ENCODE peak calls at places on chromosomes 13 and 19, in seven cellular contexts. One of them, this sample, is unnamed.

GRCh38 chr19:38657633-38658222 is 10.3 kb downstream of the ACTN4 start:
- DNase-seq in activated CD4-positive, alpha-beta T cell treated with anti-CD3 and anti-CD28 coated beads, Interleukin-2, amount 50 U/mL, for 48 hours: peak
- DNase-seq in iPS-NIHi11: no peak
- DNase-seq in GM03348: peak
- DNase-seq in upper lobe of right lung: no peak
- DNase-seq in NCI-H2081: no peak
- DNase-seq in ACHN: peak
- DNase-seq in this sample: no peak

GRCh38 chr13:108551674-108552073 is 77.7 kb upstream of the MYO16 start:
- DNase-seq in activated CD4-positive, alpha-beta T cell treated with anti-CD3 and anti-CD28 coated beads, Interleukin-2, amount 50 U/mL, for 48 hours: no peak
- DNase-seq in iPS-NIHi11: no peak
- DNase-seq in GM03348: no peak
- DNase-seq in upper lobe of right lung: no peak
- DNase-seq in NCI-H2081: no peak
- DNase-seq in ACHN: no peak
- DNase-seq in this sample: no peak

GRCh38 chr13:51618626-51619025 is 34.4 kb downstream of the WDFY2 start:
- DNase-seq in activated CD4-positive, alpha-beta T cell treated with anti-CD3 and anti-CD28 coated beads, Interleukin-2, amount 50 U/mL, for 48 hours: no peak
- DNase-seq in iPS-NIHi11: peak
- DNase-seq in GM03348: no peak
- DNase-seq in upper lobe of right lung: no peak
- DNase-seq in NCI-H2081: no peak
- DNase-seq in ACHN: no peak
- DNase-seq in this sample: no peak

GRCh38 chr19:50224986-50225747 is 21.7 kb downstream of the MYH14 start:
- DNase-seq in activated CD4-positive, alpha-beta T cell treated with anti-CD3 and anti-CD28 coated beads, Interleukin-2, amount 50 U/mL, for 48 hours: no peak
- DNase-seq in iPS-NIHi11: no peak
- DNase-seq in GM03348: no peak
- DNase-seq in upper lobe of right lung: no peak
- DNase-seq in NCI-H2081: no peak
- DNase-seq in ACHN: no peak
- DNase-seq in this sample: no peak

GRCh38 chr19:10079031-10079453 is 7.1 kb upstream of the SHFL start:
- DNase-seq in activated CD4-positive, alpha-beta T cell treated with anti-CD3 and anti-CD28 coated beads, Interleukin-2, amount 50 U/mL, for 48 hours: no peak
- DNase-seq in iPS-NIHi11: no peak
- DNase-seq in GM03348: no peak
- DNase-seq in upper lobe of right lung: no peak
- DNase-seq in NCI-H2081: no peak
- DNase-seq in ACHN: no peak
- DNase-seq in this sample: no peak

GRCh38 chr19:19319725-19320361 is 466 bp downstream of the SUGP1 start:
- DNase-seq in activated CD4-positive, alpha-beta T cell treated with anti-CD3 and anti-CD28 coated beads, Interleukin-2, amount 50 U/mL, for 48 hours: no peak
- DNase-seq in iPS-NIHi11: no peak
- DNase-seq in GM03348: no peak
- DNase-seq in upper lobe of right lung: no peak
- DNase-seq in NCI-H2081: no peak
- DNase-seq in ACHN: no peak
- DNase-seq in this sample: no peak

GRCh38 chr13:26811636-26812035 is 51.0 kb upstream of the GPR12 start:
- DNase-seq in activated CD4-positive, alpha-beta T cell treated with anti-CD3 and anti-CD28 coated beads, Interleukin-2, amount 50 U/mL, for 48 hours: no peak
- DNase-seq in iPS-NIHi11: no peak
- DNase-seq in GM03348: no peak
- DNase-seq in upper lobe of right lung: no peak
- DNase-seq in NCI-H2081: no peak
- DNase-seq in ACHN: no peak
- DNase-seq in this sample: no peak

GRCh38 chr13:78712866-78713265 is 53.9 kb upstream of the OBI1 start:
- DNase-seq in activated CD4-positive, alpha-beta T cell treated with anti-CD3 and anti-CD28 coated beads, Interleukin-2, amount 50 U/mL, for 48 hours: no peak
- DNase-seq in iPS-NIHi11: no peak
- DNase-seq in GM03348: no peak
- DNase-seq in upper lobe of right lung: no peak
- DNase-seq in NCI-H2081: peak
- DNase-seq in ACHN: no peak
- DNase-seq in this sample: no peak

GRCh38 chr13:101447852-101448251 is 4.6 kb upstream of the ITGBL1 start:
- DNase-seq in activated CD4-positive, alpha-beta T cell treated with anti-CD3 and anti-CD28 coated beads, Interleukin-2, amount 50 U/mL, for 48 hours: no peak
- DNase-seq in iPS-NIHi11: no peak
- DNase-seq in GM03348: no peak
- DNase-seq in upper lobe of right lung: no peak
- DNase-seq in NCI-H2081: no peak
- DNase-seq in ACHN: no peak
- DNase-seq in this sample: no peak

GRCh38 chr19:32877977-32878745 is 8.6 kb upstream of the SLC7A9 start:
- DNase-seq in activated CD4-positive, alpha-beta T cell treated with anti-CD3 and anti-CD28 coated beads, Interleukin-2, amount 50 U/mL, for 48 hours: no peak
- DNase-seq in iPS-NIHi11: no peak
- DNase-seq in GM03348: no peak
- DNase-seq in upper lobe of right lung: peak
- DNase-seq in NCI-H2081: no peak
- DNase-seq in ACHN: no peak
- DNase-seq in this sample: no peak

This sample was measured in sciatic nerve.